ENCODE peak calls at places on chromosomes 12 and 14, in ten cellular contexts. One of them, this sample, is unnamed.

GRCh38 chr12:32834122-32834521 is 62.5 kb downstream of the PKP2 start:
- DNase-seq in NCI-H460: no peak
- DNase-seq in fibroblast of lung: no peak
- DNase-seq in HEK293T: no peak
- DNase-seq in type B pancreatic cell: no peak
- DNase-seq in CD8-positive, alpha-beta T cell: no peak
- DNase-seq in Peyer's patch: no peak
- DNase-seq in stimulated activated CD4-positive, alpha-beta T cell treated with anti-CD3 and anti-CD28 coated beads, TNF-alpha, amount 100 ng/mL, for 24 hours: no peak
- DNase-seq in NCI-H1436: no peak
- DNase-seq in GM23248: no peak
- DNase-seq in this sample: no peak

GRCh38 chr12:25653487-25654175 is 100.5 kb upstream of the LMNTD1 start:
- DNase-seq in NCI-H460: no peak
- DNase-seq in fibroblast of lung: no peak
- DNase-seq in HEK293T: no peak
- DNase-seq in type B pancreatic cell: no peak
- DNase-seq in CD8-positive, alpha-beta T cell: no peak
- DNase-seq in Peyer's patch: no peak
- DNase-seq in stimulated activated CD4-positive, alpha-beta T cell treated with anti-CD3 and anti-CD28 coated beads, TNF-alpha, amount 100 ng/mL, for 24 hours: no peak
- DNase-seq in NCI-H1436: no peak
- DNase-seq in GM23248: no peak
- DNase-seq in this sample: no peak

GRCh38 chr12:47763481-47764344 is 5.0 kb upstream of the RAPGEF3 start:
- DNase-seq in NCI-H460: no peak
- DNase-seq in fibroblast of lung: no peak
- DNase-seq in HEK293T: no peak
- DNase-seq in type B pancreatic cell: no peak
- DNase-seq in CD8-positive, alpha-beta T cell: no peak
- DNase-seq in Peyer's patch: no peak
- DNase-seq in stimulated activated CD4-positive, alpha-beta T cell treated with anti-CD3 and anti-CD28 coated beads, TNF-alpha, amount 100 ng/mL, for 24 hours: no peak
- DNase-seq in NCI-H1436: no peak
- DNase-seq in GM23248: no peak
- DNase-seq in this sample: no peak

GRCh38 chr14:91897121-91897701 is 29.9 kb upstream of the TC2N start:
- DNase-seq in NCI-H460: no peak
- DNase-seq in fibroblast of lung: peak
- DNase-seq in HEK293T: no peak
- DNase-seq in type B pancreatic cell: no peak
- DNase-seq in CD8-positive, alpha-beta T cell: no peak
- DNase-seq in Peyer's patch: no peak
- DNase-seq in stimulated activated CD4-positive, alpha-beta T cell treated with anti-CD3 and anti-CD28 coated beads, TNF-alpha, amount 100 ng/mL, for 24 hours: no peak
- DNase-seq in NCI-H1436: no peak
- DNase-seq in GM23248: peak
- DNase-seq in this sample: no peak

GRCh38 chr14:104237651-104238423 is 99.5 kb downstream of the KIF26A start:
- DNase-seq in NCI-H460: no peak
- DNase-seq in fibroblast of lung: no peak
- DNase-seq in HEK293T: no peak
- DNase-seq in type B pancreatic cell: peak
- DNase-seq in CD8-positive, alpha-beta T cell: no peak
- DNase-seq in Peyer's patch: no peak
- DNase-seq in stimulated activated CD4-positive, alpha-beta T cell treated with anti-CD3 and anti-CD28 coated beads, TNF-alpha, amount 100 ng/mL, for 24 hours: no peak
- DNase-seq in NCI-H1436: no peak
- DNase-seq in GM23248: no peak
- DNase-seq in this sample: no peak

GRCh38 chr14:51653096-51653814 is 1.5 kb downstream of the FRMD6 start:
- DNase-seq in NCI-H460: no peak
- DNase-seq in fibroblast of lung: peak
- DNase-seq in HEK293T: peak
- DNase-seq in type B pancreatic cell: no peak
- DNase-seq in CD8-positive, alpha-beta T cell: no peak
- DNase-seq in Peyer's patch: no peak
- DNase-seq in stimulated activated CD4-positive, alpha-beta T cell treated with anti-CD3 and anti-CD28 coated beads, TNF-alpha, amount 100 ng/mL, for 24 hours: no peak
- DNase-seq in NCI-H1436: peak
- DNase-seq in GM23248: peak
- DNase-seq in this sample: no peak

GRCh38 chr12:108543642-108544041 is 17.3 kb downstream of the SART3 start:
- DNase-seq in NCI-H460: no peak
- DNase-seq in fibroblast of lung: no peak
- DNase-seq in HEK293T: no peak
- DNase-seq in type B pancreatic cell: no peak
- DNase-seq in CD8-positive, alpha-beta T cell: no peak
- DNase-seq in Peyer's patch: no peak
- DNase-seq in stimulated activated CD4-positive, alpha-beta T cell treated with anti-CD3 and anti-CD28 coated beads, TNF-alpha, amount 100 ng/mL, for 24 hours: no peak
- DNase-seq in NCI-H1436: no peak
- DNase-seq in GM23248: peak
- DNase-seq in this sample: no peak

GRCh38 chr12:121537814-121538698 is 42.8 kb downstream of the KDM2B start:
- DNase-seq in NCI-H460: no peak
- DNase-seq in fibroblast of lung: no peak
- DNase-seq in HEK293T: peak
- DNase-seq in type B pancreatic cell: no peak
- DNase-seq in CD8-positive, alpha-beta T cell: peak
- DNase-seq in Peyer's patch: no peak
- DNase-seq in stimulated activated CD4-positive, alpha-beta T cell treated with anti-CD3 and anti-CD28 coated beads, TNF-alpha, amount 100 ng/mL, for 24 hours: no peak
- DNase-seq in NCI-H1436: no peak
- DNase-seq in GM23248: peak
- DNase-seq in this sample: no peak

GRCh38 chr12:26011099-26011498 is 52.6 kb downstream of the RASSF8 start:
- DNase-seq in NCI-H460: no peak
- DNase-seq in fibroblast of lung: peak
- DNase-seq in HEK293T: no peak
- DNase-seq in type B pancreatic cell: no peak
- DNase-seq in CD8-positive, alpha-beta T cell: no peak
- DNase-seq in Peyer's patch: no peak
- DNase-seq in stimulated activated CD4-positive, alpha-beta T cell treated with anti-CD3 and anti-CD28 coated beads, TNF-alpha, amount 100 ng/mL, for 24 hours: no peak
- DNase-seq in NCI-H1436: no peak
- DNase-seq in GM23248: peak
- DNase-seq in this sample: no peak

GRCh38 chr12:69123909-69124638 is 115.3 kb upstream of the CPSF6 start:
- DNase-seq in NCI-H460: no peak
- DNase-seq in fibroblast of lung: no peak
- DNase-seq in HEK293T: no peak
- DNase-seq in type B pancreatic cell: no peak
- DNase-seq in CD8-positive, alpha-beta T cell: no peak
- DNase-seq in Peyer's patch: no peak
- DNase-seq in stimulated activated CD4-positive, alpha-beta T cell treated with anti-CD3 and anti-CD28 coated beads, TNF-alpha, amount 100 ng/mL, for 24 hours: no peak
- DNase-seq in NCI-H1436: peak
- DNase-seq in GM23248: no peak
- DNase-seq in this sample: no peak

GRCh38 chr14:22900088-22900799 is 17.2 kb downstream of the REM2 start:
- DNase-seq in NCI-H460: peak
- DNase-seq in fibroblast of lung: peak
- DNase-seq in HEK293T: peak
- DNase-seq in type B pancreatic cell: no peak
- DNase-seq in CD8-positive, alpha-beta T cell: peak
- DNase-seq in Peyer's patch: peak
- DNase-seq in stimulated activated CD4-positive, alpha-beta T cell treated with anti-CD3 and anti-CD28 coated beads, TNF-alpha, amount 100 ng/mL, for 24 hours: peak
- DNase-seq in NCI-H1436: peak
- DNase-seq in GM23248: peak
- DNase-seq in this sample: no peak

GRCh38 chr12:124809878-124810277 is 53.8 kb downstream of the SCARB1 start:
- DNase-seq in NCI-H460: no peak
- DNase-seq in fibroblast of lung: peak
- DNase-seq in HEK293T: no peak
- DNase-seq in type B pancreatic cell: no peak
- DNase-seq in CD8-positive, alpha-beta T cell: no peak
- DNase-seq in Peyer's patch: no peak
- DNase-seq in stimulated activated CD4-positive, alpha-beta T cell treated with anti-CD3 and anti-CD28 coated beads, TNF-alpha, amount 100 ng/mL, for 24 hours: no peak
- DNase-seq in NCI-H1436: no peak
- DNase-seq in GM23248: peak
- DNase-seq in this sample: no peak

GRCh38 chr12:65100140-65100539 is 21.0 kb downstream of the WIF1 start:
- DNase-seq in NCI-H460: no peak
- DNase-seq in fibroblast of lung: peak
- DNase-seq in HEK293T: peak
- DNase-seq in type B pancreatic cell: no peak
- DNase-seq in CD8-positive, alpha-beta T cell: no peak
- DNase-seq in Peyer's patch: no peak
- DNase-seq in stimulated activated CD4-positive, alpha-beta T cell treated with anti-CD3 and anti-CD28 coated beads, TNF-alpha, amount 100 ng/mL, for 24 hours: no peak
- DNase-seq in NCI-H1436: no peak
- DNase-seq in GM23248: no peak
- DNase-seq in this sample: no peak

GRCh38 chr14:92252291-92252690 is 70.7 kb upstream of the SLC24A4 start:
- DNase-seq in NCI-H460: no peak
- DNase-seq in fibroblast of lung: no peak
- DNase-seq in HEK293T: no peak
- DNase-seq in type B pancreatic cell: no peak
- DNase-seq in CD8-positive, alpha-beta T cell: no peak
- DNase-seq in Peyer's patch: no peak
- DNase-seq in stimulated activated CD4-positive, alpha-beta T cell treated with anti-CD3 and anti-CD28 coated beads, TNF-alpha, amount 100 ng/mL, for 24 hours: no peak
- DNase-seq in NCI-H1436: no peak
- DNase-seq in GM23248: no peak
- DNase-seq in this sample: no peak

GRCh38 chr14:23407516-23408306 is at the start of gene MYH6:
- DNase-seq in NCI-H460: no peak
- DNase-seq in fibroblast of lung: no peak
- DNase-seq in HEK293T: no peak
- DNase-seq in type B pancreatic cell: no peak
- DNase-seq in CD8-positive, alpha-beta T cell: no peak
- DNase-seq in Peyer's patch: no peak
- DNase-seq in stimulated activated CD4-positive, alpha-beta T cell treated with anti-CD3 and anti-CD28 coated beads, TNF-alpha, amount 100 ng/mL, for 24 hours: no peak
- DNase-seq in NCI-H1436: no peak
- DNase-seq in GM23248: no peak
- DNase-seq in this sample: no peak

GRCh38 chr12:111149299-111149698 is 219.6 kb downstream of the PHETA1 start:
- DNase-seq in NCI-H460: no peak
- DNase-seq in fibroblast of lung: no peak
- DNase-seq in HEK293T: no peak
- DNase-seq in type B pancreatic cell: no peak
- DNase-seq in CD8-positive, alpha-beta T cell: no peak
- DNase-seq in Peyer's patch: no peak
- DNase-seq in stimulated activated CD4-positive, alpha-beta T cell treated with anti-CD3 and anti-CD28 coated beads, TNF-alpha, amount 100 ng/mL, for 24 hours: no peak
- DNase-seq in NCI-H1436: no peak
- DNase-seq in GM23248: no peak
- DNase-seq in this sample: no peak

GRCh38 chr12:29242921-29243431 is 93.9 kb downstream of the FAR2 start:
- DNase-seq in NCI-H460: no peak
- DNase-seq in fibroblast of lung: no peak
- DNase-seq in HEK293T: no peak
- DNase-seq in type B pancreatic cell: no peak
- DNase-seq in CD8-positive, alpha-beta T cell: no peak
- DNase-seq in Peyer's patch: no peak
- DNase-seq in stimulated activated CD4-positive, alpha-beta T cell treated with anti-CD3 and anti-CD28 coated beads, TNF-alpha, amount 100 ng/mL, for 24 hours: no peak
- DNase-seq in NCI-H1436: no peak
- DNase-seq in GM23248: no peak
- DNase-seq in this sample: no peak

GRCh38 chr12:100826323-100826722 is 31.7 kb downstream of the ANO4 start:
- DNase-seq in NCI-H460: peak
- DNase-seq in fibroblast of lung: peak
- DNase-seq in HEK293T: peak
- DNase-seq in type B pancreatic cell: no peak
- DNase-seq in CD8-positive, alpha-beta T cell: no peak
- DNase-seq in Peyer's patch: no peak
- DNase-seq in stimulated activated CD4-positive, alpha-beta T cell treated with anti-CD3 and anti-CD28 coated beads, TNF-alpha, amount 100 ng/mL, for 24 hours: no peak
- DNase-seq in NCI-H1436: no peak
- DNase-seq in GM23248: peak
- DNase-seq in this sample: no peak

GRCh38 chr12:41552507-41553047 is 364.5 kb downstream of the PDZRN4 start:
- DNase-seq in NCI-H460: no peak
- DNase-seq in fibroblast of lung: no peak
- DNase-seq in HEK293T: peak
- DNase-seq in type B pancreatic cell: no peak
- DNase-seq in CD8-positive, alpha-beta T cell: no peak
- DNase-seq in Peyer's patch: no peak
- DNase-seq in stimulated activated CD4-positive, alpha-beta T cell treated with anti-CD3 and anti-CD28 coated beads, TNF-alpha, amount 100 ng/mL, for 24 hours: no peak
- DNase-seq in NCI-H1436: peak
- DNase-seq in GM23248: no peak
- DNase-seq in this sample: no peak

GRCh38 chr12:56518570-56518969 is 3.0 kb upstream of the RBMS2 start:
- DNase-seq in NCI-H460: peak
- DNase-seq in fibroblast of lung: no peak
- DNase-seq in HEK293T: no peak
- DNase-seq in type B pancreatic cell: no peak
- DNase-seq in CD8-positive, alpha-beta T cell: no peak
- DNase-seq in Peyer's patch: no peak
- DNase-seq in stimulated activated CD4-positive, alpha-beta T cell treated with anti-CD3 and anti-CD28 coated beads, TNF-alpha, amount 100 ng/mL, for 24 hours: no peak
- DNase-seq in NCI-H1436: no peak
- DNase-seq in GM23248: peak
- DNase-seq in this sample: no peak

GRCh38 chr14:54133896-54134295 is 177.3 kb upstream of the BMP4 start:
- DNase-seq in NCI-H460: no peak
- DNase-seq in fibroblast of lung: peak
- DNase-seq in HEK293T: no peak
- DNase-seq in type B pancreatic cell: no peak
- DNase-seq in CD8-positive, alpha-beta T cell: no peak
- DNase-seq in Peyer's patch: no peak
- DNase-seq in stimulated activated CD4-positive, alpha-beta T cell treated with anti-CD3 and anti-CD28 coated beads, TNF-alpha, amount 100 ng/mL, for 24 hours: no peak
- DNase-seq in NCI-H1436: no peak
- DNase-seq in GM23248: peak
- DNase-seq in this sample: no peak

GRCh38 chr14:32018391-32019092 is 58.6 kb upstream of the ARHGAP5 start:
- DNase-seq in NCI-H460: no peak
- DNase-seq in fibroblast of lung: no peak
- DNase-seq in HEK293T: no peak
- DNase-seq in type B pancreatic cell: no peak
- DNase-seq in CD8-positive, alpha-beta T cell: no peak
- DNase-seq in Peyer's patch: no peak
- DNase-seq in stimulated activated CD4-positive, alpha-beta T cell treated with anti-CD3 and anti-CD28 coated beads, TNF-alpha, amount 100 ng/mL, for 24 hours: no peak
- DNase-seq in NCI-H1436: no peak
- DNase-seq in GM23248: no peak
- DNase-seq in this sample: no peak

This sample was measured in effector memory CD4-positive, alpha-beta T cell.